ENCODE peak calls at places on chromosomes 4 and X, in ten cellular contexts. U is fibroblast of mammary gland, C is GM12864, R is AG04450, Z is fibroblast of pulmonary artery, A is left ventricle myocardium inferior, F is endothelial cell, T is spleen, X is upper lobe of right lung, B is Peyer's patch. N is an unnamed sample.

GRCh38 chr4:53622739-53623151 is 31.5 kb upstream of the LNX1 start:
- DNase-seq in X (no peak), C (no peak), T (no peak), U (peak), A (no peak), B (no peak), Z (peak), F (no peak), R (peak), N (no peak)

GRCh38 chr4:98657531-98658286 is 702 bp downstream of the TSPAN5 start:
- DNase-seq in F (peak), C (no peak), U (peak), A (peak), X (no peak), T (peak), Z (peak), B (peak), R (no peak), N (peak)

GRCh38 chr4:37803348-37803973 is 23.0 kb upstream of the PGM2 start:
- DNase-seq in U (peak), R (no peak), A (no peak), X (no peak), Z (peak), F (no peak), B (no peak), T (no peak), C (peak), N (peak)

GRCh38 chr4:175469519-175469918 is 342.5 kb downstream of the GPM6A start:
- DNase-seq in R (no peak), A (no peak), X (no peak), F (no peak), B (no peak), T (no peak), U (peak), Z (peak), C (no peak), N (no peak)

GRCh38 chrX:53704294-53704693 is 17.8 kb upstream of the HUWE1 start:
- DNase-seq in R (no peak), C (no peak), Z (no peak), F (no peak), B (no peak), X (no peak), T (no peak), A (no peak), U (no peak), N (peak)

GRCh38 chr4:139873111-139873866 is 207.7 kb downstream of the MGST2 start:
- DNase-seq in T (no peak), U (no peak), A (no peak), R (no peak), F (no peak), C (no peak), B (no peak), X (no peak), Z (no peak), N (no peak)

GRCh38 chrX:106933538-106933961 is 13.3 kb downstream of the CLDN2 start:
- DNase-seq in T (no peak), F (no peak), R (no peak), C (no peak), B (no peak), Z (peak), U (no peak), X (peak), A (peak), N (no peak)

GRCh38 chrX:23904096-23904495 is 3.6 kb downstream of the APOO start:
- DNase-seq in C (no peak), R (no peak), T (no peak), Z (peak), U (peak), X (no peak), A (no peak), B (no peak), F (no peak), N (no peak)

GRCh38 chr4:26748805-26749204 is 111.8 kb upstream of the STIM2 start:
- DNase-seq in A (no peak), F (no peak), T (no peak), B (no peak), X (no peak), Z (no peak), U (no peak), C (no peak), R (no peak), N (no peak)

GRCh38 chr4:145937021-145937861 is 1.4 kb downstream of the ZNF827 start:
- DNase-seq in A (peak), B (peak), C (no peak), U (peak), F (peak), R (no peak), X (peak), T (peak), Z (peak), N (peak)

GRCh38 chrX:154733072-154733425 is 17.8 kb downstream of the GAB3 start:
- DNase-seq in U (peak), Z (no peak), T (no peak), A (no peak), R (no peak), X (no peak), B (no peak), F (no peak), C (no peak), N (no peak)

GRCh38 chr4:75745192-75745591 is 20.8 kb downstream of the USO1 start:
- DNase-seq in B (no peak), A (no peak), Z (peak), R (peak), T (no peak), C (no peak), X (no peak), U (peak), F (no peak), N (no peak)

GRCh38 chr4:47669946-47670345 is 167.9 kb downstream of the CORIN start:
- DNase-seq in U (no peak), Z (no peak), A (no peak), F (no peak), B (no peak), C (no peak), T (no peak), R (no peak), X (no peak), N (no peak)

GRCh38 chr4:67765401-67765800 is 11.2 kb upstream of the GNRHR start:
- DNase-seq in F (no peak), Z (no peak), U (peak), A (no peak), B (no peak), R (no peak), X (no peak), C (no peak), T (no peak), N (no peak)

GRCh38 chr4:40953253-40954118 is 203.7 kb downstream of the NSUN7 start:
- DNase-seq in Z (no peak), X (no peak), F (no peak), R (no peak), T (no peak), U (peak), C (no peak), B (no peak), A (peak), N (no peak)

GRCh38 chr4:128787509-128788311 is 21.8 kb upstream of the JADE1 start:
- DNase-seq in Z (no peak), T (no peak), B (no peak), R (no peak), U (peak), C (no peak), F (no peak), A (no peak), X (no peak), N (no peak)

GRCh38 chrX:12999422-12999821 is 24.5 kb downstream of the TMSB4X start:
- DNase-seq in A (no peak), X (no peak), F (no peak), R (no peak), C (no peak), Z (no peak), T (no peak), U (no peak), B (no peak), N (no peak)

GRCh38 chr4:7854697-7855370 is 84.8 kb downstream of the AFAP1 start:
- DNase-seq in A (no peak), T (no peak), F (no peak), U (no peak), B (no peak), X (no peak), Z (no peak), R (no peak), C (peak), N (no peak)

GRCh38 chrX:72312311-72312940 is 6.7 kb upstream of the CITED1 start:
- DNase-seq in U (no peak), B (no peak), R (no peak), C (no peak), F (no peak), T (no peak), X (no peak), A (no peak), Z (no peak), N (no peak)

GRCh38 chrX:23953908-23954269 is 46.1 kb downstream of the CXorf58 start:
- DNase-seq in X (no peak), A (no peak), U (no peak), T (no peak), R (no peak), F (no peak), B (no peak), C (no peak), Z (no peak), N (no peak)

GRCh38 chr4:69936566-69936965 is 5.7 kb downstream of the CSN1S1 start:
- DNase-seq in Z (peak), C (no peak), T (no peak), F (no peak), U (peak), X (no peak), A (no peak), R (no peak), B (no peak), N (no peak)

GRCh38 chr4:7192252-7193039 is at the start of gene SORCS2:
- DNase-seq in C (no peak), B (peak), F (peak), T (peak), X (peak), A (peak), U (peak), Z (peak), R (no peak), N (peak)

GRCh38 chrX:8042304-8042703 is 115.1 kb upstream of the PNPLA4 start:
- DNase-seq in T (no peak), B (no peak), R (no peak), F (no peak), X (no peak), U (no peak), A (no peak), C (no peak), Z (no peak), N (no peak)

GRCh38 chrX:30308263-30309138 is 689 bp downstream of the NR0B1 start:
- DNase-seq in R (no peak), B (peak), U (peak), C (no peak), F (peak), Z (peak), T (peak), A (no peak), X (no peak), N (peak)
- TF ChIP-seq CTCF in R (peak), B (no peak), U (no peak), C (peak), F (peak), Z (peak), T (no peak), A (peak), X (no peak), N (no peak)

GRCh38 chrX:125436855-125437254 is 117.2 kb downstream of the TEX13C start:
- DNase-seq in A (no peak), T (no peak), U (no peak), C (no peak), Z (peak), B (no peak), X (no peak), R (no peak), F (no peak), N (no peak)
- TF ChIP-seq CTCF in A (peak), T (no peak), U (no peak), C (peak), Z (peak), B (no peak), X (peak), R (no peak), F (peak), N (no peak)

GRCh38 chrX:155966876-155967275 is 30.6 kb upstream of the IL9R start:
- DNase-seq in U (peak), Z (peak), F (no peak), X (no peak), A (no peak), T (no peak), C (peak), B (no peak), R (no peak), N (peak)
- TF ChIP-seq CTCF in U (peak), Z (peak), F (no peak), X (peak), A (peak), T (peak), C (peak), B (peak), R (peak), N (peak)

GRCh38 chrX:15496809-15497208 is 3.7 kb upstream of the PIR start:
- DNase-seq in C (no peak), Z (no peak), F (no peak), A (no peak), T (no peak), X (no peak), U (no peak), B (no peak), R (no peak), N (no peak)

GRCh38 chrX:15495801-15496200 is 2.7 kb upstream of the PIR start:
- DNase-seq in T (no peak), X (no peak), A (no peak), Z (no peak), F (no peak), C (no peak), U (no peak), R (no peak), B (no peak), N (no peak)

GRCh38 chrX:15497865-15498264 is 2.7 kb upstream of the BMX start:
- DNase-seq in X (no peak), C (no peak), A (peak), F (peak), T (no peak), R (no peak), Z (peak), U (peak), B (no peak), N (peak)

GRCh38 chrX:15498741-15499140 is 1.9 kb upstream of the BMX start:
- DNase-seq in A (no peak), F (no peak), Z (no peak), R (no peak), U (no peak), X (no peak), C (no peak), T (no peak), B (no peak), N (no peak)

DNA sequence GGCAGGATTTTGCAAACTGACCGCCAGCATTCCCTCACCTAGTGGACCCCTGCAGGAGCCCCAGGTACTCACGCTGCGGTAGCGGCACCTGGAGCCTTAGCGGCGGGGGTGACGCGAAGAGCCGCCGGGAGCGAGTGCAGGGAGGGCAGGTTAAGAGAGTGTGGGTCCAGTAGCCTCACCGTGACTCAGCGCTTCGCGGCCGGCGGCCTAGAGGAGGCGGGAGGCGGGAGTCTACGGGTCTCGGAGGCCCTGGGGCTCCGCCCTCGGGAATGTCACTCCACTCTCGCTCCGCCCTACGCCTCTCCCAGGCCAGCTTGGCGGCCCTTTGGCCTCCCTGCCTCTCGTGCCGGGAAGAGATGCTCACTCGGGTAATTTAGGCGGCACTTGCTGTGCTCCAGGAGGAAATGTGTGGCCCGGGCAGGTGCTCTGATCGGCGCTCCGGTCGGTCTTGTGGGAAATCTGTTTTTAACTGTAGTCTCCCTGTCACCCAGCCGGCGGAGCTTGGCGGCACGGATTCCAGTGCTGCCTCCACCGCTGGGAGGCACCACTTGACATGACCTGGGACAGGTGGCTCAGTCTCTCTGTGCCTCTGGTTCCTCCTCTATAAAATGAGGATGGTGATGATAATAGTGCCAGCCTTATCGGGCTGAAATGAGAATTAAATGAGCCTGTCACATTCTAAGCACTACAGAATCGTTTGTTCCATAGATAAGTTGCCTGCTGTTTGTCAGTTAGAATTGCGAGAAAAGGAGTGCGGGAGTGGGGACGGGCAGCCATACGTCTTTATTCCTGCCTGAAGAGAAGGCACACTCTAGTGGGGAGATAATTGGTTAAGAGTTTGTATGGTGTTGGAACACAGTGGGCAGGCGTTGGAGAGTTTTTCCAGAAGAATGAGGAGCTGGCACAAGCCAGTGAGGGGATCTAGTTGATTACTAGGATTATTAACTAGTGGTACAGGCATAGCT is at the start of gene PIR:
- DNase-seq in B (peak), Z (peak), F (peak), C (peak), A (peak), T (peak), R (peak), X (peak), U (peak), N (peak)
- TF ChIP-seq CTCF in B (no peak), Z (peak), F (peak), C (peak), A (peak), T (peak), R (peak), X (peak), U (peak), N (peak)

DNA sequence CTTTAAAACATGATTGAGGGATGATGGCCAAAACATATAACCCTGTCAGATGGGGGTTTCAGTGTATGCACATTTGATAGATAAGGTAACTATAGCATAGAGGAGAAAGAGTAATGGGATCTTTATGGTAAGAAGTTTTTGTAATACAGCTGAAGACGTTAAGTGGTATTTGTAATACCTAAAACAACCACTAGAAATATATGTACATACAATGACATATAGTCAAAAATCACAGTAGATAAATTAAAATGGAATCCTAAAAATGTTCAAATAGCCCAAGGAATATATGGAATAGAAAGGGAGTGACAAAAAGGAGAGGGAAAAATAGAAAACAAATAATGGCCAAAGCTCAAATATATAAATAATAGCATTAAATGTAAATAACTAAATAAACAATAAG is 371.3 kb upstream of the FSTL5 start:
- DNase-seq in U (no peak), A (no peak), C (no peak), T (no peak), F (no peak), B (no peak), Z (no peak), X (no peak), R (no peak), N (no peak)
- TF ChIP-seq CTCF in U (no peak), A (no peak), C (no peak), T (no peak), F (peak), B (no peak), Z (no peak), X (no peak), R (no peak), N (no peak)

DNA sequence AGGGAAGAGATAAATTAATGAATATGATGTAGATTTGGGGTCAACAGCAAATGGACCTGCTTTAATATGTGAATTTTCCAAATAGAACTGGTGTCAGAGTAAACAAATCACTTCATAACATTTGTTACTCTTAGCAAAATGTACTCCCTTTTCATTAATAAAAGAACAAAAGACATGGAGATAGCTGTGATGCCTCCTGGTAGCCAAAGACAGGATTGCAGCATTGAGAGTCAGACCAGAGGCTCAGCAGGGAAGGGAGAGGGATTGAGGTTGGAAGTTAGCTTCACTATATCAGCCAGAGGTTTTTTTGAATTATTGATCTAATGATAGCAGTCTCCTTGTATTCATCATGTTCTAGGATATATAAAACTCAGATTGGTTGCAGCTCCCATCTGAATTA is 17.4 kb upstream of the RAB40A start:
- DNase-seq in B (no peak), F (no peak), C (no peak), R (no peak), Z (no peak), T (no peak), X (no peak), A (no peak), U (no peak), N (no peak)
- TF ChIP-seq CTCF in B (no peak), F (no peak), C (no peak), R (no peak), Z (peak), T (no peak), X (no peak), A (no peak), U (no peak), N (no peak)

GRCh38 chrX:111442791-111443190 is 30.8 kb upstream of the DCX start:
- DNase-seq in Z (no peak), C (no peak), F (no peak), X (no peak), T (no peak), U (no peak), B (no peak), A (no peak), R (no peak), N (no peak)

GRCh38 chrX:111444881-111445280 is 32.9 kb upstream of the DCX start:
- DNase-seq in B (no peak), C (no peak), X (no peak), R (no peak), Z (no peak), T (no peak), F (no peak), A (no peak), U (no peak), N (no peak)

GRCh38 chrX:111445485-111445884 is 33.5 kb upstream of the DCX start:
- DNase-seq in A (no peak), X (no peak), U (peak), Z (peak), C (no peak), B (no peak), F (peak), R (no peak), T (no peak), N (peak)

GRCh38 chrX:111447298-111447697 is 35.3 kb upstream of the DCX start:
- DNase-seq in X (no peak), T (no peak), Z (peak), A (no peak), F (peak), B (no peak), R (no peak), C (no peak), U (peak), N (peak)
- TF ChIP-seq CTCF in X (peak), T (no peak), Z (no peak), A (peak), F (no peak), B (no peak), R (no peak), C (peak), U (peak), N (no peak)

GRCh38 chr4:1726146-1726934 is 5.0 kb downstream of the TACC3 start:
- DNase-seq in R (peak), C (no peak), F (peak), T (peak), A (peak), Z (peak), B (peak), X (peak), U (peak), N (peak)

GRCh38 chr4:1725521-1725920 is 4.2 kb downstream of the TACC3 start:
- DNase-seq in F (no peak), C (no peak), B (no peak), R (no peak), Z (no peak), U (no peak), T (peak), X (no peak), A (peak), N (no peak)

GRCh38 chr4:1730532-1731135 is 9.3 kb downstream of the TACC3 start:
- DNase-seq in F (no peak), R (no peak), C (no peak), Z (no peak), B (no peak), T (peak), A (no peak), X (no peak), U (no peak), N (no peak)

GRCh38 chr4:1727117-1728031 is 6.1 kb downstream of the TACC3 start:
- DNase-seq in A (peak), F (no peak), C (no peak), B (peak), U (peak), Z (peak), X (peak), T (peak), R (no peak), N (no peak)

GRCh38 chr4:1728061-1728980 is 7.0 kb downstream of the TACC3 start:
- DNase-seq in B (no peak), A (no peak), T (peak), U (no peak), R (no peak), X (peak), F (no peak), Z (no peak), C (no peak), N (no peak)
- TF ChIP-seq CTCF in B (no peak), A (peak), T (no peak), U (no peak), R (no peak), X (no peak), F (peak), Z (no peak), C (no peak), N (no peak)

GRCh38 chrX:14717949-14718348 is 154.9 kb downstream of the FANCB start:
- DNase-seq in X (no peak), Z (no peak), U (no peak), F (no peak), C (no peak), R (no peak), B (no peak), A (no peak), T (no peak), N (no peak)

GRCh38 chrX:14712096-14712495 is 160.8 kb downstream of the FANCB start:
- DNase-seq in Z (no peak), U (no peak), X (no peak), F (peak), R (no peak), C (no peak), B (no peak), A (no peak), T (no peak), N (no peak)
- TF ChIP-seq CTCF in Z (no peak), U (no peak), X (no peak), F (no peak), R (no peak), C (no peak), B (no peak), A (no peak), T (no peak), N (no peak)